ENCODE peak calls at places on chromosome 13, in four cellular contexts. W, P, V and Q are unnamed samples.

GRCh38 chr13:77002590-77003190 is 10.8 kb downstream of the CLN5 start:
- DNase-seq in W (no peak), V (no peak), P (peak; percentile 57), Q (no peak)

GRCh38 chr13:114101831-114102520 is 30.4 kb downstream of the RASA3 start:
- DNase-seq in W (peak; percentile 38), P (no peak), V (no peak), Q (no peak)

GRCh38 chr13:51862965-51863364 is 1.2 kb downstream of the CCDC70 start:
- DNase-seq in P (no peak), V (no peak), W (no peak), Q (no peak)

GRCh38 chr13:27559714-27560113 is 60.6 kb downstream of the LNX2 start:
- DNase-seq in W (no peak), P (no peak), V (no peak), Q (no peak)

GRCh38 chr13:103852036-103852435 is 785.8 kb upstream of the SLC10A2 start:
- DNase-seq in W (no peak), P (no peak), V (no peak), Q (no peak)

GRCh38 chr13:112879283-112879833 is 89.7 kb upstream of the MCF2L start:
- DNase-seq in P (no peak), V (no peak), W (no peak), Q (no peak)

GRCh38 chr13:97015661-97016350 is 21.5 kb upstream of the OXGR1 start:
- DNase-seq in W (no peak), P (no peak), V (no peak), Q (no peak)

GRCh38 chr13:24982333-24982999 is 113.5 kb upstream of the PABPC3 start:
- DNase-seq in V (no peak), W (no peak), P (no peak), Q (no peak)

GRCh38 chr13:74778087-74778486 is 643.9 kb upstream of the KLF12 start:
- DNase-seq in W (no peak), V (no peak), P (no peak), Q (no peak)